ENCODE peak calls at places on chromosomes 16 and 17, in five cellular contexts. D, G, J, N and C are unnamed samples.

GRCh38 chr17:77591231-77591785 is 367.2 kb upstream of the TNRC6C start:
- DNase-seq in J (no peak), N (no peak), D (no peak), G (no peak), C (peak)

GRCh38 chr16:85425061-85425662 is 188.0 kb upstream of the GSE1 start:
- DNase-seq in N (no peak), J (no peak), D (no peak), G (peak), C (peak)

GRCh38 chr16:8644513-8645140 is 23.1 kb downstream of the METTL22 start:
- DNase-seq in G (peak), J (no peak), D (no peak), N (no peak), C (peak)

GRCh38 chr16:85334718-85335583 is 222.7 kb upstream of the CIBAR2 start:
- DNase-seq in J (no peak), G (peak), N (peak), D (no peak), C (no peak)

GRCh38 chr17:72879877-72880276 is 212.6 kb downstream of the SLC39A11 start:
- DNase-seq in N (no peak), J (no peak), G (no peak), D (no peak), C (no peak)

GRCh38 chr16:49980166-49980565 is 44.9 kb upstream of the CNEP1R1 start:
- DNase-seq in N (peak), D (no peak), J (no peak), G (no peak), C (no peak)

GRCh38 chr17:50042211-50042610 is 13.7 kb upstream of the ITGA3 start:
- DNase-seq in N (no peak), G (no peak), J (no peak), D (no peak), C (no peak)

GRCh38 chr17:83103200-83103937 is 24.0 kb downstream of the METRNL start:
- DNase-seq in J (peak), D (peak), N (no peak), G (no peak), C (no peak)

GRCh38 chr17:77914440-77915254 is 43.9 kb upstream of the TNRC6C start:
- DNase-seq in D (no peak), G (no peak), J (no peak), N (peak), C (no peak)

DNA sequence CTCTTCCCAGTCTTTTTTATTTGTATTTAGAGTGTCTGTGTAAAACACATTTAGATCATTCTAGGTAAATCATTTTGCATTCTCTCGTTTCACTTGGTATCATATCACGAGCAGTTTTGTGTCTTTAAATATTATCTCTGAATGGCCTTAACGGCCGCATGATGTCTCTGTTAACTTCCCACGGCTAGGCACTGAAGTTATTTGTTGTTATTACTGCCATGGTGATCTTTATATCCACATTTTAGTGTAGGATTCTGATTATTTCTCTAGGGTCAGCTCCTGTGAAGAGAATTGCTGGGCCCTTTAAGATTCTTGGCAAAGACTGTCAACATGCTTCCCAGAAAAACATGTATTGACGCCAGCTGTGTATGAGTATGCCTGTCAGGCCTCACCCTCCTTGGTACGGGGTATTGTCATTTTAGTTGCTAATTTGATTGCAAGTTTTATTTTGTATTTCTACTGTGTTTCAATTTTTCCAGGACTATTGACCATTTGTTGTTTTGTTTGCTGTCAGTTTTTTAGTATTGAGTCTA is 263.5 kb downstream of the SNX29 start:
- DNase-seq in D (no peak), J (no peak), N (peak), G (no peak), C (no peak)
- H3K27ac ChIP-seq in D (no peak), J (no peak), N (no peak), G (no peak), C (no peak)

GRCh38 chr17:3667366-3668278 is 756 bp downstream of the TAX1BP3 start:
- DNase-seq in G (peak), N (peak), J (peak), D (peak), C (peak)
- TF ChIP-seq CTCF in G (no peak), N (no peak), J (peak), D (no peak), C (no peak)

DNA sequence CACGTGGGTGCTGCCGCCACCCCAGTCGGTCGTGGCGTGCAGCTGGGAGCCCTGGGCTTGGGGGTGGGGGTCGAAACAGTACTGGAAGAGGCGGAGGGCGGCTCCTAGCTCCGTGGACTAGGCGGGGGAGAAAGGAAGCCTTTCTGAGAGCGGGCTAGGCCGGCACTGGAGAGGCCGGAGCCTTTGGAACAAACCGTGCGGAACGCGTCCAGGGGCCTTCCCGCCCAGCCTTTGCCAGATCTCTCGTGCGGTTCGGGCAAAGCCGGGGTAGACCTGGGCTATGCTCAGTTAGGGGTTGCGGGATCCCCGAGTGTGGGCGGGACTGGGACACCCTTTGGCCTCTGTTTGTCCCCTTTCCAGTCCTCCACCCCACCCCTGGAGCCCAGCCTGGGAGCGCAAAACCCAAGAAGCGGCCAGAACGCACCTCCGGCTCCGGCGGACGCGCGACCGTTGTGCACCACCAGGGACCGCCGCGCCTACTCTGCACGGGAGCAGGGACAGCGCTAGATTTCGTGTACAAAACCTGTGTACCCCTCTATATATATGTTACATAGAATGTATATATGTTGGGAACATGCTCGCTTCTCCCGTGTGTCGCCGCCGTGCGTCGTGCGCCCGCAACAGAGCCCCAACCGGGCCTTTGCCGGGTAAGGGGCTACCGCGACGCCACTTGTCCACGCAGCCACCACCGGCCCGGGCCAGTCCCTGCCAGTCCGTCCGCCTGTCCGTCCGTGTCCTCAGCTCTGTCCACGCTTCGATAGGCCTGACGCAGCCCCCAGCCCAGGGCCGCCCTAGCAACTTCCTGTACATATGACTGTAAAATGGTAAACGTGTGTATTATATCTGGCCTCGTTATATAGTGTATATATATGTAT is 26.2 kb downstream of the SREBF1 start:
- DNase-seq in G (no peak), N (peak), J (peak), D (no peak), C (peak)
- H3K4me3 ChIP-seq in G (no peak), N (no peak), J (no peak), D (peak), C (no peak)

GRCh38 chr16:31113420-31114124 is 3.9 kb upstream of the KAT8 start:
- DNase-seq in D (no peak), J (no peak), N (no peak), G (no peak), C (no peak)

GRCh38 chr16:31114468-31114867 is 3.0 kb upstream of the KAT8 start:
- DNase-seq in N (no peak), G (no peak), D (no peak), J (no peak), C (no peak)

GRCh38 chr16:31111881-31112466 is 3.8 kb downstream of the BCKDK start:
- DNase-seq in J (no peak), N (no peak), G (no peak), D (no peak), C (no peak)

GRCh38 chr16:31110106-31111034 is 2.2 kb downstream of the BCKDK start:
- DNase-seq in N (no peak), G (no peak), J (no peak), D (no peak), C (no peak)

GRCh38 chr16:31112711-31113419 is 4.6 kb upstream of the KAT8 start:
- DNase-seq in D (no peak), N (no peak), J (no peak), G (no peak), C (no peak)
- H3K27ac ChIP-seq in D (peak), N (no peak), J (no peak), G (no peak), C (peak)

GRCh38 chr17:29576214-29577008 is 7.9 kb downstream of the TP53I13 start:
- DNase-seq in D (peak), J (no peak), N (no peak), G (no peak), C (no peak)
- TF ChIP-seq CTCF in D (no peak), J (no peak), N (no peak), G (no peak), C (no peak)

GRCh38 chr16:67762385-67762784 is 43.3 kb upstream of the GFOD2 start:
- DNase-seq in D (no peak), N (no peak), J (no peak), G (no peak), C (no peak)
- H3K4me3 ChIP-seq in D (no peak), N (no peak), J (no peak), G (no peak), C (no peak)

GRCh38 chr16:66740010-66740409 is 11.4 kb downstream of the DYNC1LI2 start:
- DNase-seq in N (peak), D (no peak), J (peak), G (peak), C (no peak)

GRCh38 chr16:66731101-66731500 is 20.3 kb downstream of the DYNC1LI2 start:
- DNase-seq in D (no peak), G (no peak), N (no peak), J (no peak), C (no peak)

GRCh38 chr16:66740533-66740932 is 10.9 kb downstream of the DYNC1LI2 start:
- DNase-seq in N (no peak), G (no peak), D (no peak), J (peak), C (no peak)

GRCh38 chr16:66741131-66741900 is 10.1 kb downstream of the DYNC1LI2 start:
- DNase-seq in D (peak), J (peak), N (peak), G (no peak), C (peak)

GRCh38 chr16:66735891-66736290 is 15.5 kb downstream of the DYNC1LI2 start:
- DNase-seq in J (no peak), G (no peak), N (no peak), D (no peak), C (no peak)
- H3K27ac ChIP-seq in J (no peak), G (no peak), N (no peak), D (no peak), C (no peak)